ENCODE peak calls at places on chromosomes 7 and 10, in ten cellular contexts. O, Z, V, L, P, X, A, F, U and S are unnamed samples.

GRCh38 chr7:76066716-76067503 is 19.0 kb downstream of the MDH2 start:
- DNase-seq in O (no peak), Z (no peak), V (no peak), L (no peak), P (no peak), X (no peak), A (no peak), F (no peak), U (no peak), S (no peak)

GRCh38 chr10:130022501-130023299 is 58.6 kb upstream of the EBF3 start:
- DNase-seq in O (peak; percentile 40), Z (no peak), V (no peak), L (no peak), P (peak; percentile 15), X (peak; percentile 79), A (no peak), F (peak; percentile 6), U (no peak), S (no peak)

GRCh38 chr10:34766811-34767516 is 48.1 kb downstream of the PARD3 start:
- DNase-seq in O (no peak), Z (no peak), V (no peak), L (no peak), P (peak; percentile 47), X (no peak), A (no peak), F (no peak), U (no peak), S (no peak)

GRCh38 chr7:5528071-5528814 is 104.6 kb upstream of the TNRC18 start:
- DNase-seq in O (no peak), Z (peak; percentile 84), V (peak; percentile 77), L (peak; percentile 51), P (peak; percentile 50), X (no peak), A (no peak), F (peak; percentile 36), U (peak; percentile 70), S (peak; percentile 59)

GRCh38 chr10:35770817-35771355 is 128.8 kb upstream of the FZD8 start:
- DNase-seq in O (no peak), Z (no peak), V (no peak), L (no peak), P (no peak), X (no peak), A (no peak), F (no peak), U (no peak), S (no peak)

GRCh38 chr7:155979566-155979965 is 167.3 kb upstream of the SHH start:
- DNase-seq in O (no peak), Z (no peak), V (peak; percentile 29), L (no peak), P (no peak), X (no peak), A (no peak), F (no peak), U (no peak), S (peak; percentile 5)

GRCh38 chr10:98351831-98352402 is 63.1 kb downstream of the PYROXD2 start:
- DNase-seq in O (no peak), Z (no peak), V (no peak), L (no peak), P (no peak), X (no peak), A (no peak), F (peak; percentile 42), U (no peak), S (no peak)

GRCh38 chr7:43135129-43135528 is 22.7 kb downstream of the HECW1 start:
- DNase-seq in O (no peak), Z (no peak), V (no peak), L (no peak), P (no peak), X (no peak), A (no peak), F (no peak), U (no peak), S (no peak)

GRCh38 chr7:117127585-117128168 is 174.4 kb downstream of the ST7 start:
- DNase-seq in O (peak; percentile 75), Z (no peak), V (no peak), L (no peak), P (peak; percentile 82), X (no peak), A (peak; percentile 46), F (peak; percentile 67), U (peak; percentile 65), S (peak; percentile 38)